ENCODE peak calls at places on chromosome 1, in four cellular contexts. Z is activated CD4-positive, alpha-beta T cell treated with anti-CD3 and anti-CD28 coated beads, Interleukin-2, amount 10 ng/mL, durations not matched to agents 7 days and 5 days; F is NCI-H2107; N is stimulated activated effector memory CD8-positive, alpha-beta T cell treated with anti-CD3 and anti-CD28 coated beads, Interleukin-12 subunit alpha, Interleukin-12 subunit beta, amount 100 ng/mL, for 72 hours. D is an unnamed sample.

GRCh38 chr1:40732756-40733301 is 41.3 kb downstream of the NFYC start:
- DNase-seq in N (no peak), F (no peak), Z (no peak), D (no peak)

GRCh38 chr1:42926235-42926869 is 32.3 kb downstream of the SLC2A1 start:
- DNase-seq in N (no peak), F (no peak), Z (no peak), D (no peak)

GRCh38 chr1:46362158-46362557 is 21.6 kb downstream of the NSUN4 start:
- DNase-seq in Z (no peak), F (no peak), N (no peak), D (no peak)

GRCh38 chr1:21368514-21369289 is 71.2 kb upstream of the NBPF3 start:
- DNase-seq in Z (peak), F (peak), N (peak), D (peak)

GRCh38 chr1:22709891-22710687 is 550 bp upstream of the EPHB2 start:
- DNase-seq in F (no peak), N (no peak), Z (no peak), D (peak)

GRCh38 chr1:162131405-162132321 is 62.2 kb downstream of the NOS1AP start:
- DNase-seq in F (no peak), Z (no peak), N (no peak), D (no peak)

GRCh38 chr1:1085171-1085841 is 11.2 kb upstream of the RNF223 start:
- DNase-seq in N (no peak), Z (no peak), F (no peak), D (no peak)

GRCh38 chr1:202701200-202701599 is 9.1 kb downstream of the SYT2 start:
- DNase-seq in F (no peak), Z (no peak), N (no peak), D (no peak)

GRCh38 chr1:164557270-164557669 is 1.7 kb upstream of the PBX1 start:
- DNase-seq in F (no peak), N (no peak), Z (no peak), D (no peak)

GRCh38 chr1:43908858-43909257 is 24.7 kb upstream of the ARTN start:
- DNase-seq in N (no peak), F (no peak), Z (no peak), D (no peak)

GRCh38 chr1:30060738-30061137 is 662.6 kb downstream of the MATN1 start:
- DNase-seq in F (no peak), Z (no peak), N (no peak), D (no peak)

GRCh38 chr1:208772891-208773290 is 528.7 kb upstream of the PLXNA2 start:
- DNase-seq in N (no peak), F (no peak), Z (no peak), D (no peak)

GRCh38 chr1:107277022-107277421 is 136.2 kb downstream of the NTNG1 start:
- DNase-seq in N (no peak), Z (no peak), F (peak), D (peak)

GRCh38 chr1:172897738-172898137 is 153.0 kb downstream of the TNFSF18 start:
- DNase-seq in Z (no peak), N (no peak), F (no peak), D (no peak)

GRCh38 chr1:40763742-40764532 is 19.6 kb upstream of the KCNQ4 start:
- DNase-seq in F (no peak), Z (no peak), N (no peak), D (no peak)

GRCh38 chr1:83970802-83971201 is 28.1 kb downstream of the TTLL7 start:
- DNase-seq in F (no peak), Z (no peak), N (no peak), D (no peak)

GRCh38 chr1:21641076-21641475 is 28.1 kb downstream of the RAP1GAP start:
- DNase-seq in F (no peak), Z (no peak), N (no peak), D (no peak)

GRCh38 chr1:20233394-20233793 is 47.1 kb upstream of the PLA2G2C start:
- DNase-seq in F (no peak), N (no peak), Z (no peak), D (peak)

GRCh38 chr1:26711777-26712176 is 16.0 kb downstream of the ARID1A start:
- DNase-seq in N (no peak), Z (no peak), F (no peak), D (no peak)

GRCh38 chr1:46673749-46674182 is 2.1 kb downstream of the TEX38 start:
- DNase-seq in F (no peak), N (no peak), Z (no peak), D (no peak)

GRCh38 chr1:110464340-110464739 is 13.4 kb downstream of the PROK1 start:
- DNase-seq in F (no peak), N (no peak), Z (no peak), D (no peak)

GRCh38 chr1:194644528-194644927 is 1458.1 kb upstream of the B3GALT2 start:
- DNase-seq in F (no peak), Z (no peak), N (no peak), D (no peak)

GRCh38 chr1:21550866-21551475 is 41.7 kb downstream of the ALPL start:
- DNase-seq in Z (no peak), F (no peak), N (no peak), D (no peak)

GRCh38 chr1:171742577-171742922 is 685 bp upstream of the VAMP4 start:
- DNase-seq in N (no peak), Z (peak), F (no peak), D (peak)

GRCh38 chr1:228177936-228178710 is 12.5 kb downstream of the IBA57 start:
- DNase-seq in N (no peak), Z (no peak), F (no peak), D (no peak)

GRCh38 chr1:182217071-182217470 is 155.6 kb upstream of the ZNF648 start:
- DNase-seq in F (no peak), N (no peak), Z (no peak), D (no peak)

GRCh38 chr1:109493805-109494539 is at the start of gene CYB561D1:
- DNase-seq in N (peak), F (peak), Z (peak), D (peak)

GRCh38 chr1:160083968-160084770 is 2.8 kb downstream of the KCNJ9 start:
- DNase-seq in N (peak), Z (peak), F (peak), D (no peak)

GRCh38 chr1:224852901-224853568 is 76.4 kb upstream of the DNAH14 start:
- DNase-seq in Z (no peak), F (no peak), N (no peak), D (peak)

GRCh38 chr1:220880726-220881506 is 1.7 kb downstream of the HLX start:
- DNase-seq in Z (peak), F (no peak), N (no peak), D (no peak)

GRCh38 chr1:32998009-32998555 is 33.5 kb upstream of the RNF19B start:
- DNase-seq in N (no peak), F (no peak), Z (no peak), D (no peak)

GRCh38 chr1:77513839-77514763 is 168.4 kb downstream of the ZZZ3 start:
- DNase-seq in N (no peak), Z (no peak), F (no peak), D (peak)

GRCh38 chr1:84892657-84893618 is at the start of gene LPAR3:
- DNase-seq in Z (peak), F (no peak), N (peak), D (no peak)

GRCh38 chr1:227351443-227351842 is 33.2 kb upstream of the CDC42BPA start:
- DNase-seq in Z (no peak), F (no peak), N (no peak), D (no peak)

GRCh38 chr1:163174524-163175437 is 27.9 kb downstream of the RGS5 start:
- DNase-seq in F (peak), N (peak), Z (peak), D (peak)

GRCh38 chr1:76572229-76572628 is 295.1 kb upstream of the ST6GALNAC5 start:
- DNase-seq in N (no peak), Z (no peak), F (no peak), D (no peak)

GRCh38 chr1:46413596-46413985 is 19.5 kb downstream of the FAAH start:
- DNase-seq in Z (peak), N (peak), F (no peak), D (peak)

GRCh38 chr1:113808450-113809195 is 3.7 kb downstream of the RSBN1 start:
- DNase-seq in F (no peak), Z (no peak), N (no peak), D (no peak)

GRCh38 chr1:85387781-85388180 is 77.2 kb downstream of the DDAH1 start:
- DNase-seq in N (no peak), Z (no peak), F (no peak), D (no peak)

D was measured in H4.